ENCODE peak calls at places on chromosomes 11 and 22, in nine cellular contexts. Z is kidney; H is ovary; L is CD4-positive, alpha-beta T cell; I is brain microvascular endothelial cell; P is mesenchymal stem cell; W is fibroblast of lung; R is pancreas; O is psoas muscle. Y is an unnamed sample.
A peak's percentile ranks its signal among the peaks of the same experiment; 100 is the strongest.

GRCh38 chr11:9138612-9139579 is 47.5 kb upstream of the SCUBE2 start:
- DNase-seq in O (no peak), H (peak; percentile 38), L (peak; percentile 8), Z (no peak), W (peak; percentile 83), P (peak; percentile 79), I (peak; percentile 82), R (no peak), Y (peak; percentile 98)

GRCh38 chr11:119721129-119722120 is 7.6 kb downstream of the NECTIN1 start:
- DNase-seq in L (no peak), H (no peak), Z (no peak), R (no peak), P (peak; percentile 9), O (no peak), W (no peak), I (no peak), Y (peak; percentile 45)

GRCh38 chr11:12707500-12707880 is 33.3 kb downstream of the TEAD1 start:
- DNase-seq in L (no peak), P (no peak), O (no peak), Z (no peak), H (no peak), R (no peak), W (no peak), I (no peak), Y (no peak)

GRCh38 chr11:75240381-75241035 is at the start of gene TPBGL:
- DNase-seq in W (no peak), O (no peak), P (no peak), R (peak; percentile 70), I (no peak), H (no peak), Z (peak; percentile 88), L (no peak), Y (no peak)

GRCh38 chr11:130782361-130783221 is 133.7 kb downstream of the SNX19 start:
- DNase-seq in Z (no peak), L (no peak), H (no peak), W (peak; percentile 64), O (no peak), P (peak; percentile 61), I (peak; percentile 64), R (no peak), Y (peak; percentile 66)

GRCh38 chr11:5726351-5726750 is 9.9 kb upstream of the OR56B1 start:
- DNase-seq in R (no peak), W (no peak), P (no peak), H (no peak), L (no peak), O (no peak), I (no peak), Z (no peak), Y (no peak)

GRCh38 chr11:9386086-9386485 is 1.6 kb downstream of the IPO7 start:
- DNase-seq in L (no peak), Z (no peak), R (no peak), H (no peak), I (no peak), P (no peak), O (no peak), W (no peak), Y (no peak)

GRCh38 chr22:38315801-38316339 is 1.4 kb downstream of the CSNK1E start:
- DNase-seq in Z (no peak), H (no peak), R (no peak), W (peak; percentile 33), I (no peak), O (no peak), P (no peak), L (no peak), Y (no peak)

GRCh38 chr22:48453751-48454485 is 1373.8 kb downstream of the BRD1 start:
- DNase-seq in I (no peak), L (no peak), O (no peak), Z (peak; percentile 33), H (no peak), P (no peak), W (no peak), R (no peak), Y (no peak)

GRCh38 chr11:2730323-2731284 is 30.8 kb upstream of the KCNQ1OT1 start:
- DNase-seq in O (no peak), I (no peak), L (no peak), Z (peak; percentile 80), W (no peak), H (no peak), P (no peak), R (peak; percentile 75), Y (no peak)

GRCh38 chr11:43955381-43956118 is 13.1 kb downstream of the C11orf96 start:
- DNase-seq in L (no peak), P (no peak), W (no peak), O (no peak), R (no peak), I (no peak), H (no peak), Z (no peak), Y (no peak)

GRCh38 chr11:58513747-58514367 is 6.0 kb upstream of the OR5B21 start:
- DNase-seq in L (no peak), Z (peak; percentile 40), W (peak; percentile 74), H (no peak), O (no peak), P (peak; percentile 65), I (peak; percentile 65), R (peak; percentile 44), Y (peak; percentile 73)

GRCh38 chr22:49267996-49268395 is 559.7 kb downstream of the BRD1 start:
- DNase-seq in O (no peak), P (no peak), H (no peak), I (no peak), R (no peak), L (no peak), W (no peak), Z (no peak), Y (no peak)

GRCh38 chr11:58928691-58929090 is 10.6 kb upstream of the GLYATL1 start:
- DNase-seq in R (no peak), Z (no peak), O (no peak), P (no peak), L (no peak), W (no peak), H (no peak), I (no peak), Y (no peak)

GRCh38 chr11:33256031-33256807 is 962 bp upstream of the HIPK3 start:
- DNase-seq in H (no peak), R (no peak), L (no peak), Z (no peak), P (no peak), W (no peak), I (no peak), O (no peak), Y (no peak)

GRCh38 chr11:3201677-3202181 is 16.9 kb downstream of the MRGPRG start:
- DNase-seq in H (no peak), W (no peak), R (no peak), P (no peak), I (no peak), L (no peak), Z (peak; percentile 59), O (no peak), Y (no peak)

GRCh38 chr11:90407350-90407749 is 184.5 kb upstream of the CHORDC1 start:
- DNase-seq in Z (no peak), H (no peak), L (no peak), W (no peak), R (no peak), P (no peak), I (no peak), O (no peak), Y (no peak)

GRCh38 chr11:31803813-31804438 is 7.2 kb downstream of the PAX6 start:
- DNase-seq in P (no peak), H (no peak), L (no peak), O (no peak), R (no peak), I (no peak), Z (no peak), W (no peak), Y (no peak)

GRCh38 chr11:61026121-61027031 is 54.9 kb downstream of the CD6 start:
- DNase-seq in Z (no peak), H (no peak), W (no peak), R (no peak), I (no peak), L (peak; percentile 76), P (no peak), O (no peak), Y (no peak)

DNA sequence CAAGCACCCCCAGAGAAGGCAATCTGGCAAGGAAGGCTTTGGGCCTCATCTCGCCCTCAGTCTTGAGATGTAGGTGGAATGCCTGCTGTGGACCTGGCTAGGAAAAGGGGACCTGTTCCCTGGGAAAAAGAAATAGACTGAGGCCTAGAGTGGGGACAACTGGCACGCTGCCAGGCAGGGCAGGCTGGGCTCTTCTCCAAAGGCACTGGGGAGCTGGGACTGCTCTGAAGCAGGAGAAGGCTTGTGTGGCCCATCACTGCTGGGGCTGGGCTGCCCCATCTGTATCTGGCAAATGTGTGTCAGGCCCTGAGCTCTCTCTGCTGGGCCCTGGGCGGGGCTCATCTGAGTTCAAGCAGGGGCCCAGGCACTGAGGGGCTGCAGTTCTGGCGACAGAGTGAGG is 32.9 kb downstream of the ARVCF start:
- DNase-seq in W (no peak), O (peak; percentile 17), Z (peak; percentile 60), P (no peak), I (no peak), R (peak; percentile 59), L (no peak), H (no peak), Y (no peak)
- H3K27ac ChIP-seq in W (no peak overlapping the region), O (peak overlapping the region; percentile 94), Z (no peak overlapping the region), P (no peak overlapping the region), I (no peak overlapping the region), R (no peak overlapping the region), L (no peak overlapping the region), H (no peak overlapping the region), Y (peak overlapping the region; percentile 44)

GRCh38 chr11:68832476-68833176 is 9.1 kb downstream of the CPT1A start:
- DNase-seq in W (no peak), O (no peak), R (no peak), I (no peak), P (no peak), Z (no peak), L (no peak), H (no peak), Y (no peak)
- H3K27ac ChIP-seq in W (no peak overlapping the region), O (peak overlapping the region; percentile 19), R (peak overlapping the region; percentile 28), I (no peak overlapping the region), P (no peak overlapping the region), Z (no peak overlapping the region), L (no peak overlapping the region), H (no peak overlapping the region), Y (no peak overlapping the region)

DNA sequence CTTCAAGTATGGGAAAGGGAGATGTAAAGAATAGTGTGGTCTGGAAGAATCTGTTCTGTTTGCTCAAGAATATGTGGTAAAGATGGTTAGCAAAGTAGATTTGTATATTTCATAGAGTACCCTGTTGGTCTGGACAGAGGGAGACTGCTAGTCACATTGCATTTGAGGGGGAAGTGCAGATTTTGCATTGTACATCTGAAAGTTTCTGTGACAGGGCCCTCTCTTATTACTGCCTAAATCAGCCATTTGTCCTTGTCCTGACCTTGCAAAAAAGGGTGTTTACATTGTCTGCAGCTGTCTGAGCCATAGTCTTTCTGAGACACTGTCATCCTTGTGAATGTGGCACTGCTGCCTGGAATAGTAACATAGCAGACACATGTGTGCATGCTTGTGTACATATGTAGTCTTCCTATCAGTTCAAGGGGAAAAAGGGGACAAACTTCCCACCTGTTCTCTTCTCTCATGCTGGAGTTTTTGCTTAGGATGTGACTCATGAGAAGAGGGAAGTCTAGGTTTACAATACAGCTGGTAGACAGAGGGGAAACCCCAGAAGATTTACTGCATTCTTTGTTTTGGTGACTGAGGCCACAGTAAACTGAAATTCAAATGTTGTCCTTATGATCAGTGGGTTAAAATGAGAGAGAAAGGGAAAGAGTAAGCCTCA is 640.4 kb upstream of the KIRREL3 start:
- DNase-seq in O (no peak), R (no peak), W (no peak), H (no peak), L (no peak), Z (no peak), I (peak; percentile 24), P (peak; percentile 66), Y (peak; percentile 93)
- H3K27ac ChIP-seq in O (no peak overlapping the region), R (no peak overlapping the region), W (no peak overlapping the region), H (no peak overlapping the region), L (no peak overlapping the region), Z (no peak overlapping the region), I (no peak overlapping the region), P (no peak overlapping the region), Y (peak overlapping the region; percentile 86)

GRCh38 chr22:40547729-40548143 is 88.8 kb downstream of the MRTFA start:
- DNase-seq in O (no peak), P (peak; percentile 24), L (no peak), I (no peak), W (peak; percentile 37), Z (no peak), R (no peak), H (no peak), Y (no peak)
- H3K27ac ChIP-seq in O (no peak overlapping the region), P (no peak overlapping the region), L (no peak overlapping the region), I (peak overlapping the region; percentile 43), W (no peak overlapping the region), Z (no peak overlapping the region), R (no peak overlapping the region), H (no peak overlapping the region), Y (no peak overlapping the region)